ENCODE peak calls at places on chromosomes 7 and 10, in seven cellular contexts. Z is brain microvascular endothelial cell, R is ureter, H is GM23338, V is NCI-H2171 treated with DMSO at 0.1 percent for 48 hours, M is substantia nigra, O is HFFc6. P is an unnamed sample.

GRCh38 chr7:120837599-120837998 is 20.3 kb downstream of the TSPAN12 start:
- DNase-seq in Z (no peak), R (no peak), H (no peak), V (no peak), M (no peak), O (no peak), P (no peak)

GRCh38 chr10:110274072-110274627 is 30.6 kb downstream of the SMNDC1 start:
- DNase-seq in Z (no peak), R (no peak), H (peak), V (peak), M (no peak), O (no peak), P (no peak)

GRCh38 chr7:158266426-158266816 is 321.2 kb downstream of the PTPRN2 start:
- DNase-seq in Z (no peak), R (no peak), H (no peak), V (no peak), M (no peak), O (no peak), P (no peak)

GRCh38 chr7:97971120-97971989 is 18.6 kb downstream of the OCM2 start:
- DNase-seq in Z (peak), R (no peak), H (peak), V (peak), M (no peak), O (peak), P (peak)

GRCh38 chr7:132412435-132412834 is 163.8 kb downstream of the PLXNA4 start:
- DNase-seq in Z (no peak), R (no peak), H (no peak), V (peak), M (no peak), O (no peak), P (no peak)

GRCh38 chr10:55098452-55098851 is 297.4 kb upstream of the PCDH15 start:
- DNase-seq in Z (no peak), R (no peak), H (peak), V (no peak), M (no peak), O (no peak), P (no peak)

GRCh38 chr7:69610675-69611037 is 12.4 kb downstream of the AUTS2 start:
- DNase-seq in Z (no peak), R (no peak), H (no peak), V (peak), M (no peak), O (no peak), P (no peak)

GRCh38 chr10:71746344-71747037 is 26.8 kb downstream of the VSIR start:
- DNase-seq in Z (no peak), R (peak), H (peak), V (no peak), M (no peak), O (no peak), P (no peak)

GRCh38 chr10:15579605-15580004 is 140.1 kb downstream of the ITGA8 start:
- DNase-seq in Z (no peak), R (no peak), H (no peak), V (no peak), M (no peak), O (peak), P (peak)

GRCh38 chr7:31017036-31017747 is 34.9 kb upstream of the ADCYAP1R1 start:
- DNase-seq in Z (no peak), R (no peak), H (no peak), V (no peak), M (no peak), O (no peak), P (no peak)

GRCh38 chr10:114284346-114285071 is 45.5 kb downstream of the VWA2 start:
- DNase-seq in Z (no peak), R (no peak), H (no peak), V (no peak), M (no peak), O (no peak), P (no peak)

GRCh38 chr7:139697031-139697430 is 80.8 kb downstream of the HIPK2 start:
- DNase-seq in Z (no peak), R (no peak), H (no peak), V (peak), M (no peak), O (no peak), P (no peak)

GRCh38 chr7:71157757-71158156 is 25.8 kb downstream of the GALNT17 start:
- DNase-seq in Z (no peak), R (no peak), H (no peak), V (no peak), M (no peak), O (no peak), P (no peak)

GRCh38 chr7:129053938-129054437 is 923 bp downstream of the TNPO3 start:
- DNase-seq in Z (no peak), R (no peak), H (no peak), V (no peak), M (no peak), O (peak), P (no peak)

GRCh38 chr7:148286150-148286549 is 304.4 kb upstream of the C7orf33 start:
- DNase-seq in Z (peak), R (no peak), H (peak), V (peak), M (no peak), O (no peak), P (no peak)

GRCh38 chr10:86635402-86635801 is 18.9 kb upstream of the OPN4 start:
- DNase-seq in Z (peak), R (no peak), H (no peak), V (no peak), M (no peak), O (peak), P (peak)

GRCh38 chr10:124339951-124340760 is 78.6 kb downstream of the OAT start:
- DNase-seq in Z (peak), R (no peak), H (no peak), V (peak), M (no peak), O (peak), P (peak)

GRCh38 chr7:47670738-47671137 is 88.8 kb upstream of the TNS3 start:
- DNase-seq in Z (no peak), R (no peak), H (peak), V (no peak), M (no peak), O (no peak), P (no peak)

GRCh38 chr10:77248104-77248503 is 389.5 kb downstream of the KCNMA1 start:
- DNase-seq in Z (peak), R (no peak), H (peak), V (no peak), M (no peak), O (no peak), P (no peak)

GRCh38 chr7:35704261-35704660 is 9.3 kb upstream of the HERPUD2 start:
- DNase-seq in Z (no peak), R (no peak), H (no peak), V (no peak), M (no peak), O (no peak), P (no peak)

GRCh38 chr10:12547301-12547771 is 198.0 kb downstream of the CAMK1D start:
- DNase-seq in Z (no peak), R (no peak), H (no peak), V (no peak), M (no peak), O (no peak), P (no peak)

GRCh38 chr10:34194259-34194658 is 620.8 kb downstream of the PARD3 start:
- DNase-seq in Z (peak), R (no peak), H (no peak), V (peak), M (no peak), O (peak), P (peak)

GRCh38 chr10:9228770-9229169 is 1174.3 kb downstream of the GATA3 start:
- DNase-seq in Z (no peak), R (no peak), H (no peak), V (no peak), M (no peak), O (peak), P (no peak)

GRCh38 chr7:81190997-81191747 is 272.3 kb upstream of the SEMA3C start:
- DNase-seq in Z (peak), R (no peak), H (no peak), V (no peak), M (no peak), O (peak), P (peak)

GRCh38 chr10:132761395-132762060 is 24.4 kb downstream of the NKX6-2 start:
- DNase-seq in Z (no peak), R (no peak), H (no peak), V (no peak), M (no peak), O (no peak), P (no peak)

GRCh38 chr7:158015403-158016116 is 572.1 kb downstream of the PTPRN2 start:
- DNase-seq in Z (no peak), R (no peak), H (no peak), V (peak), M (no peak), O (no peak), P (no peak)

GRCh38 chr10:132627736-132628512 is 90.3 kb downstream of the INPP5A start:
- DNase-seq in Z (peak), R (no peak), H (no peak), V (no peak), M (peak), O (peak), P (peak)

GRCh38 chr7:92831716-92832622 is 4.4 kb downstream of the CDK6 start:
- DNase-seq in Z (peak), R (no peak), H (peak), V (no peak), M (no peak), O (peak), P (peak)

GRCh38 chr7:143408686-143409551 is at the start of gene EPHA1:
- DNase-seq in Z (no peak), R (no peak), H (peak), V (peak), M (no peak), O (no peak), P (no peak)

GRCh38 chr7:64183126-64183742 is 23.8 kb upstream of the ZNF735 start:
- DNase-seq in Z (no peak), R (no peak), H (peak), V (no peak), M (peak), O (no peak), P (no peak)

GRCh38 chr7:50595538-50596102 is 30.4 kb upstream of the DDC start:
- DNase-seq in Z (peak), R (no peak), H (peak), V (peak), M (peak), O (peak), P (peak)

GRCh38 chr10:69654376-69654775 is 24.3 kb downstream of the FAM241B start:
- DNase-seq in Z (no peak), R (no peak), H (no peak), V (no peak), M (no peak), O (no peak), P (no peak)

GRCh38 chr10:104309980-104310978 is 28.0 kb downstream of the ITPRIP start:
- DNase-seq in Z (peak), R (peak), H (no peak), V (no peak), M (no peak), O (peak), P (peak)

GRCh38 chr10:32065871-32066270 is 9.6 kb upstream of the KIF5B start:
- DNase-seq in Z (peak), R (no peak), H (no peak), V (no peak), M (no peak), O (peak), P (peak)

P was measured in AG08396.